ENCODE peak calls at places on chromosomes 7 and 10, in seven cellular contexts. M is HepG2, R is neural progenitor cell, Q is A549, X is stomach, I is lower lobe of right lung, P is sigmoid colon. E is an unnamed sample.

GRCh38 chr7:70837589-70837988 is 294.4 kb upstream of the GALNT17 start:
- DNase-seq in M (no peak), R (no peak), Q (no peak), X (no peak), I (no peak), P (no peak), E (no peak)

GRCh38 chr7:7654964-7655363 is 14.4 kb downstream of the UMAD1 start:
- DNase-seq in M (no peak), R (no peak), Q (no peak), X (no peak), I (no peak), P (no peak), E (no peak)

GRCh38 chr10:117757121-117757795 is 214.7 kb downstream of the EMX2 start:
- DNase-seq in M (no peak), R (no peak), Q (no peak), X (no peak), I (no peak), P (no peak), E (no peak)

GRCh38 chr7:31119249-31119648 is 67.1 kb downstream of the ADCYAP1R1 start:
- DNase-seq in M (no peak), R (no peak), Q (no peak), X (no peak), I (no peak), P (no peak), E (no peak)

GRCh38 chr7:28115261-28115660 is 65.3 kb downstream of the JAZF1 start:
- DNase-seq in M (no peak), R (no peak), Q (no peak), X (no peak), I (no peak), P (no peak), E (no peak)

GRCh38 chr7:155313082-155313481 is 15.4 kb downstream of the INSIG1 start:
- DNase-seq in M (no peak), R (no peak), Q (no peak), X (no peak), I (no peak), P (no peak), E (no peak)

GRCh38 chr7:143385891-143386781 is 5.0 kb downstream of the ZYX start:
- DNase-seq in M (no peak), R (no peak), Q (no peak), X (no peak), I (peak), P (peak), E (no peak)

GRCh38 chr7:48004023-48004422 is 24.6 kb upstream of the HUS1 start:
- DNase-seq in M (no peak), R (no peak), Q (no peak), X (no peak), I (no peak), P (no peak), E (no peak)

GRCh38 chr7:94050046-94050445 is 45.9 kb upstream of the BET1 start:
- DNase-seq in M (no peak), R (no peak), Q (no peak), X (no peak), I (peak), P (no peak), E (no peak)

GRCh38 chr10:74927701-74928100 is 101.3 kb downstream of the KAT6B start:
- DNase-seq in M (no peak), R (no peak), Q (no peak), X (no peak), I (no peak), P (no peak), E (no peak)

GRCh38 chr10:74929197-74929596 is 102.8 kb downstream of the KAT6B start:
- DNase-seq in M (no peak), R (no peak), Q (no peak), X (no peak), I (no peak), P (no peak), E (no peak)

GRCh38 chr10:74930962-74931361 is 104.6 kb downstream of the KAT6B start:
- DNase-seq in M (no peak), R (peak), Q (no peak), X (no peak), I (no peak), P (no peak), E (no peak)

GRCh38 chr10:74926791-74927585 is 100.6 kb downstream of the KAT6B start:
- DNase-seq in M (peak), R (no peak), Q (no peak), X (no peak), I (no peak), P (no peak), E (no peak)

GRCh38 chr10:74928742-74929191 is 102.4 kb downstream of the KAT6B start:
- DNase-seq in M (no peak), R (no peak), Q (no peak), X (no peak), I (no peak), P (no peak), E (no peak)
- TF ChIP-seq CTCF in M (no peak), R (no peak), Q (no peak), X (no peak), I (no peak), P (no peak), E (no peak)

GRCh38 chr7:10973942-10974716 is 457 bp downstream of the PHF14 start:
- DNase-seq in M (peak), R (peak), Q (peak), X (peak), I (no peak), P (no peak), E (peak)

GRCh38 chr7:10973061-10973941 is at the start of gene PHF14:
- DNase-seq in M (peak), R (peak), Q (peak), X (peak), I (peak), P (peak), E (peak)

GRCh38 chr7:10981317-10981716 is 7.6 kb downstream of the PHF14 start:
- DNase-seq in M (no peak), R (no peak), Q (no peak), X (no peak), I (no peak), P (no peak), E (no peak)

GRCh38 chr7:10974717-10975032 is 1.0 kb downstream of the PHF14 start:
- DNase-seq in M (peak), R (no peak), Q (no peak), X (no peak), I (no peak), P (no peak), E (no peak)

GRCh38 chr7:10977113-10977512 is 3.4 kb downstream of the PHF14 start:
- DNase-seq in M (no peak), R (no peak), Q (no peak), X (no peak), I (no peak), P (no peak), E (no peak)
- H3K4me3 ChIP-seq in M (no peak), R (no peak), Q (no peak), X (no peak), I (no peak), P (no peak), E (no peak)

DNA sequence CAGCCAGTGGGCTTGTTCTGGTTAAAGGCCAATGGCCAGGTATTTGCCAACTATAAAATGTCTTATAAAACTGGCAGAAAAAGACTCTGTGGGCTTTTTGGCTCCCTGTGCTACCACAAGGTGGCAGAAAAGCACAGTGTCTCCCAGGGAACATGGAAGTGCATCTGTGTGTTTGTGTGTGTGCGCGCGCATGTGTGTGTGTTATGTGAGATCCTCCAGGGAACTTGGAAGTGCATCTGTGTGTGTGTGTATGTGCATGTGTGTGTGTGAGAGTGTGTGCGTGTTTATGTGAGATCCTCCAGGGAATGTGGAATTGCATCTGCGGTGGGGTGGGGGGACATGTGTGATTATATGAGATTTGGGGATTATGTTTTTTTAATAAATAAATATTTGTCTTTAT is 30.2 kb upstream of the ABI1 start:
- DNase-seq in M (peak), R (peak), Q (peak), X (peak), I (no peak), P (no peak), E (peak)
- TF ChIP-seq CTCF in M (peak), R (peak), Q (peak), X (peak), I (peak), P (no peak), E (no peak)

DNA sequence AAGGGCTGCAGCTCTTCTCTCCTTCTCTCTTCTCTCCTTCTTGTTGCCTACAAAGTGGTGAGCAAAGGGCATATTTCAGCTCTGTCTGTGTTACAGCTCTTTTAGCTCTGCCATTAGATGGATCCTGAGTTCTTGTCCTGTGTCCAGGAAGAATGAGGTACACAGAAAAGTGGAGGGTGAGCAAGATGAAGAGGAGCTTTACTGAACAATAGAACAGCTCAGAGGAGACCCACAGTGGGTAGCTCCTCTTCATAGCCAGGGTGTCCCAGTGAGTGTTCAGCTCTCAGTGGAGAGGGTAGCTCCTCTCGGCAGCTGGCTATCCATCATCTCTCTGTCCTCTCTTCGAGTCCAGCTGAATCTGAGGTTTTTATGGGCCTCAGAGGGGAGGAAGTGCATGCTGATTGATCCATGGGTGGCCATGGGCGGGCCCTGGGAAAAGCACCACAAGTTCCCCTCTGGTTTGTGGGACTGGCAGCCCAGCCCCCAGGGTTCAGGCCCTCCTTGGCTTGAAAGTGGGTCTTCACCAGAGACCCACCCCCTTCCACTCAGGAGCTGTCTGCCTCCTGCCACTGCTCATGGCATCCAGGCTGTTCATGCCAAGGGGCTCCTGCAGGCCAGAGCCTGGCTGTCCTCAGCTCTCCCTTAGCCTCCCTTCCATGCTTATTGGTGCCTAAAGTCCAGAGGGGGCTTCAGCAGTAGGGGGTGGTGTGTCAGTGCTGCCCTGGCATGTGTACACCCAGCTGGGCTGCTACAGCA is 109.1 kb upstream of the FAM180A start:
- DNase-seq in M (no peak), R (no peak), Q (no peak), X (no peak), I (no peak), P (no peak), E (no peak)
- H3K4me3 ChIP-seq in M (no peak), R (no peak), Q (no peak), X (no peak), I (no peak), P (no peak), E (no peak)

GRCh38 chr7:55350281-55350680 is 14.9 kb upstream of the LANCL2 start:
- DNase-seq in M (no peak), R (no peak), Q (no peak), X (no peak), I (no peak), P (no peak), E (no peak)

GRCh38 chr7:55345292-55345691 is 19.8 kb upstream of the LANCL2 start:
- DNase-seq in M (no peak), R (no peak), Q (no peak), X (no peak), I (no peak), P (no peak), E (no peak)

GRCh38 chr7:55348502-55348901 is 16.6 kb upstream of the LANCL2 start:
- DNase-seq in M (no peak), R (no peak), Q (no peak), X (no peak), I (no peak), P (no peak), E (no peak)

GRCh38 chr7:55351263-55351662 is 13.9 kb upstream of the LANCL2 start:
- DNase-seq in M (no peak), R (no peak), Q (no peak), X (no peak), I (no peak), P (no peak), E (no peak)

DNA sequence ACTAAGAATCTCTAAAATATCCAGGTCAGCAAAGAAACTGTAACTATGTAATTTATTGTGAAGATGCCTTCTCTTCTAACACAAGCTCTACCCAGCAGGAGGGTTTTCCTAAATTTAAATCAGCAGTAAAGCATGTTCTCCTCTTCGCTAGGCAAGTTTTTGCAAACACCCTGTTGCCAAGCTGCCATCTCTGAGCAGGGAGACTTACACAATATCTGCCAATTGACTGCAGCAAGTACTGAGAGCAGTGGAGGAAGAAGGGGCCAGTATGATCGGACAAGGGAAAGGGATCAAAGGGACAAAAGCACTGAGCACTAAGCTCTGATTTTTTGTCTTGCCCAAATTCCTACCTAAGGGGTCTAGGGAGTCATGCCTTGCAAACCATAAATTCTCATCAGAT is 16.0 kb upstream of the LANCL2 start:
- DNase-seq in M (no peak), R (peak), Q (no peak), X (no peak), I (no peak), P (no peak), E (no peak)
- TF ChIP-seq CTCF in M (no peak), R (no peak), Q (no peak), X (no peak), I (no peak), P (no peak), E (no peak)